ENCODE peak calls at places on chromosomes 16 and 17, in six cellular contexts. S is cardiac muscle cell, U is ascending aorta, T is left lung, A is foreskin fibroblast, O is progenitor cell of endocrine pancreas. G is an unnamed sample.

GRCh38 chr17:64262422-64263260 is at the start of gene TEX2:
- DNase-seq in S (peak), O (peak), A (no peak), U (no peak), T (peak), G (peak)

GRCh38 chr17:82603981-82604448 is 44.2 kb downstream of the WDR45B start:
- DNase-seq in A (no peak), U (peak), T (peak), O (no peak), S (peak), G (no peak)

GRCh38 chr16:48008011-48008410 is 147.8 kb downstream of the ABCC12 start:
- DNase-seq in U (no peak), A (no peak), T (no peak), S (no peak), O (no peak), G (no peak)

GRCh38 chr17:63966646-63967265 is 6.0 kb downstream of the SCN4A start:
- DNase-seq in S (no peak), U (no peak), O (no peak), T (no peak), A (no peak), G (no peak)

GRCh38 chr16:47851026-47851610 is 304.7 kb downstream of the ABCC12 start:
- DNase-seq in U (no peak), T (no peak), A (no peak), O (no peak), S (no peak), G (no peak)

GRCh38 chr16:56332464-56333079 is 92.8 kb downstream of the AMFR start:
- DNase-seq in U (no peak), A (peak), O (peak), T (no peak), S (peak), G (no peak)

GRCh38 chr17:16484445-16485169 is 7.4 kb downstream of the LRRC75A start:
- DNase-seq in A (no peak), O (no peak), S (no peak), T (no peak), U (no peak), G (no peak)

GRCh38 chr16:30948087-30948955 is 547 bp upstream of the ORAI3 start:
- DNase-seq in U (peak), S (peak), A (peak), O (peak), T (peak), G (peak)

GRCh38 chr17:45147581-45148182 is 593 bp upstream of the HEXIM1 start:
- DNase-seq in A (peak), O (no peak), S (peak), T (peak), U (no peak), G (peak)

GRCh38 chr17:78356163-78356713 is 3.6 kb downstream of the SOCS3 start:
- DNase-seq in S (peak), U (no peak), T (peak), O (no peak), A (peak), G (peak)
- TF ChIP-seq CTCF in S (no peak), U (no peak), T (no peak), O (no peak), A (no peak), G (no peak)

GRCh38 chr17:67891481-67892119 is 66.3 kb downstream of the BPTF start:
- DNase-seq in U (no peak), O (no peak), S (peak), A (peak), T (no peak), G (no peak)
- TF ChIP-seq CTCF in U (no peak), O (peak), S (peak), A (peak), T (no peak), G (no peak)

GRCh38 chr17:27558842-27559505 is 72.0 kb upstream of the LGALS9 start:
- DNase-seq in U (no peak), O (no peak), A (no peak), S (no peak), T (no peak), G (no peak)

GRCh38 chr17:27558341-27558740 is 72.6 kb upstream of the LGALS9 start:
- DNase-seq in O (no peak), T (no peak), A (no peak), S (no peak), U (no peak), G (no peak)

GRCh38 chr17:27559996-27560481 is 70.9 kb upstream of the LGALS9 start:
- DNase-seq in T (peak), O (no peak), S (peak), U (no peak), A (peak), G (no peak)

GRCh38 chr17:27560668-27561067 is 70.3 kb upstream of the LGALS9 start:
- DNase-seq in T (no peak), S (peak), O (no peak), A (no peak), U (no peak), G (no peak)

DNA sequence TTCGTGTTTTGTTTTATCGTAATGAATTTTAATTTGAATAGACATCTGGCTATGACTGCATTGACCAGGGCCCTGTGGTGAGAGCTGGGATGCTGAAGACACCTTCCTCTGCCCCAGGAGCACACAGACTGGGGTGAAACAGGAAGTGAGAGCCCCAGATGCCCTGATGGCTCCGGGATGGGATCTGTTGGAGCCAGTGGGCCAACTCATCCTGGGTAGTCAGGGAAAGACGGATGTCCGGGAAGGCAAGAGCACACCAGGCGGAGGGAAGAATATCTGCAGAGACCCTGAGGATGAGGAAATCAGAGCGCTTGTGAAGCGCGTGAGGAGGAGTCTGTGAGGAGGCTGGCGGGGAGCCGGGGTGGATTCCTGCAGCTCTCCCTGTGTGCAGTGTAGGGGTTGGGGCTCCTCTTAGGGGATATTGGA is 71.5 kb upstream of the LGALS9 start:
- DNase-seq in S (peak), T (no peak), U (no peak), O (no peak), A (peak), G (no peak)
- TF ChIP-seq CTCF in S (peak), T (no peak), U (no peak), O (no peak), A (no peak), G (no peak)

GRCh38 chr17:37609170-37610040 is at the start of gene SYNRG:
- DNase-seq in O (peak), T (peak), S (peak), A (peak), U (peak), G (peak)
- TF ChIP-seq CTCF in O (peak), T (peak), S (peak), A (peak), U (peak), G (no peak)